ENCODE peak calls at places on chromosomes 7 and 10, in eight cellular contexts. N is caudate nucleus, L is T-helper 2 cell, Z is Right ventricle myocardium superior, V is right lobe of liver, X is T-helper 17 cell, A is DMS53, J is EL. P is an unnamed sample.

GRCh38 chr10:104076743-104077160 is 8.9 kb downstream of the COL17A1 start:
- DNase-seq in N (peak; percentile 23), L (no peak), Z (peak; percentile 54), V (peak; percentile 65), X (no peak), A (peak; percentile 29), J (peak; percentile 8), P (no peak)

GRCh38 chr7:977326-978048 is 2.1 kb upstream of the COX19 start:
- DNase-seq in N (peak; percentile 59), L (no peak), Z (no peak), V (peak; percentile 87), X (no peak), A (peak; percentile 90), J (no peak), P (no peak)

GRCh38 chr10:70125918-70126590 is 6.6 kb downstream of the AIFM2 start:
- DNase-seq in N (no peak), L (no peak), Z (no peak), V (no peak), X (no peak), A (no peak), J (no peak), P (no peak)

GRCh38 chr10:22851865-22852239 is 76.0 kb upstream of the ARMC3 start:
- DNase-seq in N (no peak), L (no peak), Z (no peak), V (no peak), X (no peak), A (no peak), J (no peak), P (no peak)

GRCh38 chr10:62618576-62619408 is 185.7 kb upstream of the ADO start:
- DNase-seq in N (no peak), L (no peak), Z (no peak), V (no peak), X (no peak), A (peak; percentile 29), J (peak; percentile 92), P (no peak)

GRCh38 chr10:88113232-88113631 is 249.8 kb downstream of the PTEN start:
- DNase-seq in N (no peak), L (no peak), Z (peak; percentile 55), V (no peak), X (no peak), A (no peak), J (no peak), P (no peak)

GRCh38 chr10:63633677-63634487 is 112.7 kb downstream of the REEP3 start:
- DNase-seq in N (peak; percentile 3), L (no peak), Z (no peak), V (no peak), X (no peak), A (peak; percentile 66), J (peak; percentile 53), P (no peak)

GRCh38 chr10:117164878-117165556 is 26.9 kb upstream of the VAX1 start:
- DNase-seq in N (no peak), L (no peak), Z (no peak), V (no peak), X (no peak), A (no peak), J (no peak), P (no peak)

GRCh38 chr7:55314967-55315366 is 50.2 kb upstream of the LANCL2 start:
- DNase-seq in N (no peak), L (no peak), Z (no peak), V (no peak), X (no peak), A (no peak), J (no peak), P (no peak)

GRCh38 chr10:75398238-75398629 is 3.3 kb downstream of the ZNF503 start:
- DNase-seq in N (no peak), L (no peak), Z (no peak), V (no peak), X (no peak), A (peak; percentile 62), J (no peak), P (no peak)

GRCh38 chr10:58143944-58144343 is 123.8 kb downstream of the IPMK start:
- DNase-seq in N (no peak), L (no peak), Z (no peak), V (no peak), X (no peak), A (no peak), J (peak; percentile 20), P (no peak)

GRCh38 chr10:132397036-132397541 is at the start of gene PWWP2B:
- DNase-seq in N (no peak), L (peak; percentile 42), Z (peak; percentile 76), V (no peak), X (peak; percentile 56), A (peak; percentile 76), J (peak; percentile 24), P (peak; percentile 64)

GRCh38 chr7:3043544-3044395 is at the start of gene CARD11:
- DNase-seq in N (no peak), L (peak; percentile 23), Z (no peak), V (no peak), X (peak; percentile 58), A (no peak), J (no peak), P (peak; percentile 52)

GRCh38 chr10:72328045-72328828 is 26.5 kb downstream of the DNAJB12 start:
- DNase-seq in N (peak; percentile 47), L (no peak), Z (peak; percentile 85), V (peak; percentile 95), X (no peak), A (peak; percentile 81), J (peak; percentile 66), P (no peak)

GRCh38 chr10:127017406-127018297 is 112.4 kb downstream of the DOCK1 start:
- DNase-seq in N (no peak), L (no peak), Z (no peak), V (no peak), X (no peak), A (no peak), J (no peak), P (no peak)

GRCh38 chr10:90723416-90724068 is 134.3 kb downstream of the HTR7 start:
- DNase-seq in N (no peak), L (no peak), Z (no peak), V (no peak), X (no peak), A (no peak), J (no peak), P (no peak)

GRCh38 chr10:103793920-103794883 is 61.2 kb downstream of the SH3PXD2A start:
- DNase-seq in N (peak; percentile 29), L (no peak), Z (no peak), V (peak; percentile 91), X (no peak), A (peak; percentile 99), J (no peak), P (no peak)

GRCh38 chr10:120394446-120394845 is 62.6 kb upstream of the PLPP4 start:
- DNase-seq in N (no peak), L (no peak), Z (no peak), V (no peak), X (no peak), A (peak; percentile 18), J (peak; percentile 20), P (no peak)

GRCh38 chr10:21724020-21724589 is 190.1 kb downstream of the MLLT10 start:
- DNase-seq in N (no peak), L (no peak), Z (no peak), V (no peak), X (no peak), A (peak; percentile 47), J (peak; percentile 33), P (no peak)

GRCh38 chr7:101934618-101935017 is 117.2 kb downstream of the CUX1 start:
- DNase-seq in N (no peak), L (no peak), Z (peak; percentile 53), V (no peak), X (no peak), A (no peak), J (no peak), P (no peak)

GRCh38 chr10:116082211-116082610 is 190.8 kb downstream of the GFRA1 start:
- DNase-seq in N (no peak), L (no peak), Z (no peak), V (no peak), X (no peak), A (no peak), J (peak; percentile 24), P (no peak)

GRCh38 chr10:87684001-87684628 is 24.4 kb downstream of the PAPSS2 start:
- DNase-seq in N (no peak), L (no peak), Z (no peak), V (no peak), X (no peak), A (peak; percentile 14), J (no peak), P (no peak)

GRCh38 chr10:117178190-117178589 is 19.1 kb upstream of the KCNK18 start:
- DNase-seq in N (no peak), L (no peak), Z (no peak), V (no peak), X (no peak), A (no peak), J (no peak), P (no peak)

GRCh38 chr10:120557296-120557810 is 100.3 kb downstream of the PLPP4 start:
- DNase-seq in N (no peak), L (no peak), Z (no peak), V (no peak), X (no peak), A (no peak), J (no peak), P (no peak)

GRCh38 chr7:20541615-20542349 is 73.7 kb upstream of the ABCB5 start:
- DNase-seq in N (no peak), L (no peak), Z (no peak), V (no peak), X (no peak), A (peak; percentile 20), J (no peak), P (no peak)

GRCh38 chr10:47318706-47319105 is 3.5 kb upstream of the GDF2 start:
- DNase-seq in N (no peak), L (no peak), Z (no peak), V (peak; percentile 28), X (no peak), A (peak; percentile 14), J (peak; percentile 4), P (no peak)

GRCh38 chr10:43202224-43202656 is 64.0 kb downstream of the CSGALNACT2 start:
- DNase-seq in N (no peak), L (peak; percentile 11), Z (peak; percentile 66), V (peak; percentile 42), X (peak; percentile 24), A (peak; percentile 76), J (no peak), P (peak; percentile 23)

GRCh38 chr10:50990568-50991495 is 83.5 kb upstream of the PRKG1 start:
- DNase-seq in N (no peak), L (no peak), Z (peak; percentile 69), V (no peak), X (no peak), A (peak; percentile 82), J (peak; percentile 49), P (no peak)

GRCh38 chr7:148941598-148942280 is 57.6 kb upstream of the EZH2 start:
- DNase-seq in N (no peak), L (peak; percentile 28), Z (peak; percentile 57), V (peak; percentile 62), X (peak; percentile 68), A (peak; percentile 98), J (peak; percentile 59), P (peak; percentile 60)

GRCh38 chr10:70967591-70968588 is 79.5 kb upstream of the PCBD1 start:
- DNase-seq in N (no peak), L (no peak), Z (no peak), V (no peak), X (no peak), A (peak; percentile 85), J (no peak), P (no peak)